ENCODE peak calls at places on chromosome X, in seven cellular contexts. Z is coronary artery; T is thyroid gland; I is sigmoid colon; F is mesendoderm; H is left ventricle myocardium inferior; W is CD8-positive, alpha-beta memory T cell. Q is an unnamed sample.

GRCh38 chrX:116204947-116205346 is 34.4 kb downstream of the AGTR2 start:
- DNase-seq in Z (no peak), H (no peak), T (no peak), I (no peak), F (peak; percentile 31), W (no peak), Q (peak; percentile 1)

GRCh38 chrX:154648931-154649863 is 4.2 kb downstream of the CTAG2 start:
- DNase-seq in I (no peak), T (no peak), H (no peak), F (no peak), Z (peak; percentile 50), W (no peak), Q (no peak)

GRCh38 chrX:78517124-78517523 is 142.0 kb downstream of the RTL3 start:
- DNase-seq in T (no peak), H (no peak), Z (no peak), W (peak; percentile 1), I (no peak), F (no peak), Q (no peak)

GRCh38 chrX:135973025-135973547 is 702 bp downstream of the MMGT1 start:
- DNase-seq in T (peak; percentile 5), W (no peak), H (no peak), Z (no peak), F (no peak), I (no peak), Q (no peak)

GRCh38 chrX:421646-422325 is 35.1 kb upstream of the PPP2R3B start:
- DNase-seq in F (no peak), I (no peak), Z (no peak), T (no peak), H (peak; percentile 3), W (no peak), Q (no peak)

GRCh38 chrX:40845331-40845911 is 110.1 kb upstream of the MED14 start:
- DNase-seq in H (peak; percentile 16), Z (no peak), W (no peak), T (peak; percentile 64), I (no peak), F (peak; percentile 69), Q (no peak)

GRCh38 chrX:56764153-56764974 is 35.3 kb downstream of the NBDY start:
- DNase-seq in W (peak; percentile 20), Z (peak; percentile 87), H (no peak), I (peak; percentile 91), T (peak; percentile 53), F (peak; percentile 78), Q (peak; percentile 10)

GRCh38 chrX:112521658-112522057 is 158.1 kb downstream of the LHFPL1 start:
- DNase-seq in I (no peak), Z (no peak), H (no peak), F (no peak), T (no peak), W (no peak), Q (no peak)

GRCh38 chrX:72621619-72622485 is 49.2 kb upstream of the HDAC8 start:
- DNase-seq in Z (no peak), T (no peak), I (no peak), W (no peak), H (no peak), F (no peak), Q (no peak)

GRCh38 chrX:146243071-146243470 is 425.4 kb downstream of the SLITRK2 start:
- DNase-seq in H (no peak), T (no peak), I (no peak), F (no peak), W (no peak), Z (no peak), Q (no peak)

GRCh38 chrX:111116666-111117065 is 20.7 kb downstream of the PAK3 start:
- DNase-seq in F (no peak), T (no peak), W (no peak), H (no peak), Z (no peak), I (no peak), Q (no peak)

DNA sequence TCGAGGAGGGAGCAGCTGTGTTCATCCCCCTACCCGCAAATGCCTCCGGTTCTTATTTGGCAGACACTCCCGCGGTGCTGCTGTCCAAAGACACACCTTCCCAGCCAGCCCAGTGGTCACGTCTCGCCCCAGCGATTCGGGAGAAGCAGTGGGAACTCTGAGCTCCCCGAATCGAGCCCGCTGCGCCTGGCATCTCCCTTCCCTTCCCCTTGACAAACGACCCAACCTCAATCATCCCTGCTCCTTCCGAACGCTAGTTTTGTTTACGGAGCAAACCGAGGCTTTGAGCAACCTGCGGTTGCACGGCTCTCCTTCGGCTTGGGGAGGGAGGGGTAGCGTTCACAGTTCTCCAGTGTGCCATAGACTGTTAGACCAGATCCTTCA is 299 bp upstream of the FRMPD4 start:
- DNase-seq in I (no peak), T (no peak), Z (no peak), F (no peak), H (no peak), W (no peak), Q (no peak)
- H3K4me3 ChIP-seq in I (peak overlapping the region; percentile 53), T (no peak overlapping the region), Z (peak overlapping the region; percentile 49), F (peak overlapping the region; percentile 26), H (peak overlapping the region; percentile 60), W (no peak overlapping the region), Q (no peak overlapping the region)

GRCh38 chrX:51494409-51494808 is 2.0 kb downstream of the NUDT11 start:
- DNase-seq in H (no peak), Z (no peak), T (no peak), I (no peak), W (no peak), F (no peak), Q (no peak)

DNA sequence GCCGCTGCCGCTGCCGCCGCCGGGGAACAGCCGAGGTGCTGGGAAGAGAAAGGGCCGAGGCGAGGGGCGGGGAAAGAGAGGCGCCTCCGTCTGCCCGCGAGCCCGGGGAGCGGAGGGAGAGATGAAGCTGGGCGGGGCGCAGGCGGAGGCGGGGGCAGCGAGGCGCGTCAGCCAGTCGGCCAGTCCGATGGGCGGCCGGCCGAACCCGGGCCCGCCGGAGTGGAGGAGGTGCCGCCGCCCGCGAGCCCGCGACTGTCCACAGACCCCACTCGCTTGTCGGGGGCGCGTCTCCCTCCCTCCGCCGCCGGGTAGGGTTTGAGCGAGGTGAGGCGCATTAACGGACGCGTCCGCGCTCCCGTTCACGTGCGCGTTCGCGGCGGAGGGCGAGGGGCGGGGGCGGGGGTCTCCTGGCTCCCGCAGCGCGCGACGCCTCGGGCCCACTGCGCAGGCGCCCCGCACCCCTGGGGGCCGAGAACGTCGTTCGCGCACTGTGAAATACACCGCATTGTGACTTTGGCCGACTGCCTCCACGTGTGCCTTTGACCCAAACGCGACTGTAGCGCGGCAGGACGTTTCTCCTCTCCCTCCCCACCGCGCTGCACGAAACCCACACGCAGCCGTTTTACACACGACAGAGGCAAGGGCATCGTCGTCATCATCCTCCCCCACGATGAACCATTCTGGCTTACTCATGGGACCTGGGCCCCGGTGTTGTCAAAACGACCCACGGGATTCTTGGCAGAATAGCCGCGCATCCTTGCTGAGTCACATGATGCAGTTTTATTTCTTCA is at the start of gene NUDT11:
- DNase-seq in T (peak; percentile 41), Z (peak; percentile 74), H (peak; percentile 48), F (peak; percentile 81), W (no peak), I (peak; percentile 78), Q (no peak)
- H3K27ac ChIP-seq in T (no peak within 1 kb of the TSS), Z (no peak within 1 kb of the TSS), H (no peak within 1 kb of the TSS), F (no peak within 1 kb of the TSS), W (no peak within 1 kb of the TSS), I (peak within 1 kb of the TSS; percentile 53), Q (peak within 1 kb of the TSS; percentile 25)

DNA sequence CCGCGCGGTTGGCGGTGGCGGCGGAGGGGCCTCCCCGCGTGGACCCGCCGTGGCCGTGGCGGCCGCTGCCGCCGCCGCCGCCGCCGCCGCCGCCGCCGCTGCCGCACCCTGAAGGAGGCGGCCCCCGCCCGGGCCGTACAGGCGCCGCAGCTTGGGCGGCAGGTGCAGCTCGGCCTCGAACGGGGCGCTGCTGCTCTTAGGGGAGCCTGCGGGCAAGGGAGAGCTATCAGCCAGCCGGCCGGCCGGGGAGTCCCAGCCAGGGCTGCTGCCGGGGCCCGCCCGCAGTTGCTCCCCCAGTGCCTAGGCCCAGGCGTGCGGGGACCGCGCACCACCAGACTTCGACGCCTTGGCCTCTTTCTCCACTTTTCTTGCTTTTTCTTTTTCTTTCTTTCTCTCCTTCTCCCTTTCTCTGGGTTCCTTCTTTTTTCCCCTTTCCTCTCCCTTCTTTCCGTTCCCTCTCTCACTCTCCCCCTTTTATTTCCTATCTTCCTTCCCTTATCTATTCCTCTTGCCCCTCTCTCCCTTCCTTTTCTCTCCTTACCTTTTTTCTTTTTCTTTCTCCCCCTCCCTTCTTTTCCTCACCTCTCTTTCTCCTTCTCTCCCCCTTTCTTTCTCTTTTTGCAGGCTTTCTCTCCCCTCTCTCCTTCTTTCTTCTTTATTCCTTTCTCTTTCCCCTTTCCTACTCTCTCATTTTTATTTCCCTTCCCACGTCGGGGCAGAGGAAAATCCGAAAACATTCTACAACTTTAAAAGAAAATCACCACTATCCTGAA is 2.0 kb downstream of the ARX start:
- DNase-seq in F (no peak), H (no peak), T (no peak), W (no peak), Z (no peak), I (no peak), Q (no peak)
- H3K4me3 ChIP-seq in F (no peak overlapping the region), H (no peak overlapping the region), T (no peak overlapping the region), W (no peak overlapping the region), Z (peak overlapping the region; percentile 28), I (no peak overlapping the region), Q (peak overlapping the region; percentile 70)

GRCh38 chrX:107776649-107777535 is 641 bp upstream of the NCBP2L start:
- DNase-seq in W (peak; percentile 53), I (peak; percentile 93), Z (peak; percentile 87), T (peak; percentile 88), F (peak; percentile 94), H (peak; percentile 67), Q (peak; percentile 73)
- H3K27ac ChIP-seq in W (peak overlapping the region; percentile 43), I (peak overlapping the region; percentile 87), Z (peak overlapping the region; percentile 88), T (peak overlapping the region; percentile 76), F (no peak overlapping the region), H (peak overlapping the region; percentile 87), Q (no peak overlapping the region)

GRCh38 chrX:19849433-19850190 is 37.8 kb downstream of the SH3KBP1 start:
- DNase-seq in T (peak; percentile 2), W (no peak), Z (no peak), H (no peak), F (no peak), I (no peak), Q (no peak)
- H3K4me3 ChIP-seq in T (no peak overlapping the region), W (no peak overlapping the region), Z (no peak overlapping the region), H (no peak overlapping the region), F (no peak overlapping the region), I (no peak overlapping the region), Q (peak overlapping the region; percentile 33)

GRCh38 chrX:107207089-107207488 is 678 bp downstream of the DNAAF6 start:
- DNase-seq in T (no peak), W (no peak), I (no peak), H (no peak), F (no peak), Z (no peak), Q (no peak)

GRCh38 chrX:107204063-107204605 is 2.1 kb downstream of the NUP62CL start:
- DNase-seq in Z (no peak), F (peak; percentile 15), H (no peak), I (no peak), T (no peak), W (no peak), Q (no peak)

GRCh38 chrX:107207943-107208342 is 1.5 kb downstream of the DNAAF6 start:
- DNase-seq in Z (no peak), W (no peak), I (no peak), T (no peak), H (no peak), F (no peak), Q (no peak)

GRCh38 chrX:107206697-107207065 is 270 bp downstream of the DNAAF6 start:
- DNase-seq in H (no peak), I (no peak), F (no peak), W (no peak), Z (no peak), T (no peak), Q (no peak)

GRCh38 chrX:107205770-107206696 is at the start of the genes DNAAF6 and NUP62CL:
- DNase-seq in F (peak; percentile 97), H (peak; percentile 36), W (peak; percentile 39), Z (no peak), T (peak; percentile 84), I (no peak), Q (no peak)
- H3K27ac ChIP-seq in F (no peak within 1 kb of the TSS), H (no peak within 1 kb of the TSS), W (peak within 1 kb of the TSS; percentile 51), Z (no peak within 1 kb of the TSS), T (peak within 1 kb of the TSS; percentile 31), I (no peak within 1 kb of the TSS), Q (no peak within 1 kb of the TSS)

GRCh38 chrX:137051978-137052640 is 18.3 kb upstream of the GPR101 start:
- DNase-seq in T (peak; percentile 49), H (peak; percentile 52), W (peak; percentile 64), F (peak; percentile 61), Z (no peak), I (peak; percentile 67), Q (peak; percentile 32)
- H3K4me3 ChIP-seq in T (no peak overlapping the region), H (peak overlapping the region; percentile 62), W (peak overlapping the region; percentile 54), F (no peak overlapping the region), Z (peak overlapping the region; percentile 62), I (peak overlapping the region; percentile 41), Q (peak overlapping the region; percentile 74)

Q was measured in SK-N-MC.